ENCODE peak calls at places on chromosomes 5 and 9, in five cellular contexts. Z, Q, E, S and U are unnamed samples.

GRCh38 chr5:125700380-125700856 is 722.8 kb upstream of the GRAMD2B start:
- DNase-seq in Z (no peak), Q (no peak), E (no peak), S (no peak), U (peak)

GRCh38 chr5:41305056-41305455 is 91.7 kb upstream of the C6 start:
- DNase-seq in Z (no peak), Q (no peak), E (no peak), S (no peak), U (no peak)

GRCh38 chr9:110246214-110246613 is 10.1 kb downstream of the TXN start:
- DNase-seq in Z (no peak), Q (no peak), E (no peak), S (no peak), U (no peak)

GRCh38 chr5:9052421-9052820 is 493.5 kb downstream of the SEMA5A start:
- DNase-seq in Z (no peak), Q (no peak), E (no peak), S (no peak), U (no peak)

GRCh38 chr9:99576002-99576401 is 245.7 kb upstream of the NR4A3 start:
- DNase-seq in Z (no peak), Q (no peak), E (no peak), S (no peak), U (no peak)

GRCh38 chr5:116853992-116854391 is 279.4 kb upstream of the SEMA6A start:
- DNase-seq in Z (no peak), Q (no peak), E (no peak), S (no peak), U (no peak)

GRCh38 chr5:32076699-32077695 is 97.1 kb downstream of the GOLPH3 start:
- DNase-seq in Z (no peak), Q (no peak), E (peak), S (peak), U (peak)

GRCh38 chr9:114344692-114345091 is 15.0 kb downstream of the ORM2 start:
- DNase-seq in Z (no peak), Q (no peak), E (no peak), S (no peak), U (no peak)

GRCh38 chr5:134438641-134439621 is 27.2 kb upstream of the CDKN2AIPNL start:
- DNase-seq in Z (no peak), Q (peak), E (peak), S (peak), U (no peak)

DNA sequence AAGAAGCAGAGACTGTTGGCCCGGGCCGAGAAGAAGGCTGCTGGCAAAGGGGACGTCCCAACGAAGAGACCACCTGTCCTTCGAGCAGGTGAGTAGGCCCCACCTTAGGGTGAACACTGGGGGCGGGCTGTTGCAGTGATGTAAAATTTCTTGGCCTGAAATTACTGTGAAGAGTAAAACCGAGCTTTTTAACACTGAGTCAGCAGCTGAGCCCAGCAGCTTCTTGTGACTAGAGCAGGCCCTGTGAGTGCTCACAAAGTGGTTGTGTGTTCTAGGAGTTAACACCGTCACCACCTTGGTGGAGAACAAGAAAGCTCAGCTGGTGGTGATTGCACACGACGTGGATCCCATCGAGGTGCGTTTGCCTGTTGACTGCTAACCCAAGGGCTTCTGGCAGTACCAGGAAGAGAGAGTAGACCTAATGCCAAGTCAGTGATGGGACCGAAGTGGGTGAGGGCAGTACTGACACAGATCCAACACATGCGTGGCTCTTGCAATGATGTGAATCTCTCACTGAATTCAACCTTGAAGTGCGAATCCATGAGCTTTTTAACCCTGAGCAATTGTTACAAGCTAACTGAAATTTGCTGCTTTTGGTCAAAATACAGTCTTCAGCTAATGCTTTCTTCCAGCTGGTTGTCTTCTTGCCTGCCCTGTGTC is 2.1 kb downstream of the RPL7A start:
- DNase-seq in Z (no peak), Q (no peak), E (no peak), S (no peak), U (no peak)
- H3K4me3 ChIP-seq in Z (peak), Q (no peak), E (no peak), S (peak), U (no peak)

GRCh38 chr5:89293849-89294248 is 410.9 kb upstream of the MEF2C start:
- DNase-seq in Z (no peak), Q (no peak), E (no peak), S (no peak), U (no peak)
- H3K27ac ChIP-seq in Z (no peak), Q (no peak), E (no peak), S (no peak), U (no peak)

DNA sequence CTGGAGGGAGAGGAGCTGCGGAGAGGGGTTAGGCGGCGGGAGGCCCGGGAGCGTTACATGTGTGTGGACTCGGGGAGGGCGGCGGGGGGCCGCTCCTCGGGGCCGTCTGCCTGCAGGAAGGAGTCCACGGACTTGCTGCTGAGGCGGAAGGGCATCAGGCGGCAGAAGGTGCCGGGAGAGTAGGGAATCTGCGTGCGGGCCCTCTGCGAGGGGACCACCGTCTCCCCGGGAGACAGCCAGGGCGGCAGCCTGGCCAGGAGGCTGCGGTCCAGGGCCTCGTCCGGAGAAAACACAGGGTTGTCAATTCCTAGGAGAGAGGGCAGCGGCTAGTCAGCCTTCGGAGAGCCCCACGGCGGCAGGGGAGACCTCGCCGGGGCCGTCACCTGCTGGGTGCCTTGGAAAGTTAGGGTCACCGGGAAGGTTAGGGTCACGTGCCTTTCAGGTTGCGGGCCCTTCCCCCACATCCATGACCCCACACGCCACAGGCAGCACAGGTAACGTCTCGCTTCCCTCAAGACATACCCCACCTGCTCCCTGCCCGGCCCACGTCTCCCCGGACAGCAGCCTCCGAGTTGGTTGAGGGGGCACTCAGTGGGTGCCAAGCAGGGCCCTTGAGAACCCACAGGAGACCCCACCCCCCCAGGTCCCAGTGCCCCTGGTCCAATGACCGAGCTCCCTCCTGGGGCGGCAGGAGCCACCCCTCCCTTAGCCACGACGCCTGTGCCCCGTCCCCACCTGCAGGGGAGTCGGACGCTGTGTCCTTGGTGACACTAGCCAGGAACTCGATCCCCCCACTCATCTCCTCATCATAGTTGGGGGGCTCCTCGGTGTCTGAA is 32.1 kb downstream of the EXOC3 start:
- DNase-seq in Z (peak), Q (peak), E (peak), S (no peak), U (no peak)
- H3K4me3 ChIP-seq in Z (peak), Q (peak), E (peak), S (peak), U (no peak)

DNA sequence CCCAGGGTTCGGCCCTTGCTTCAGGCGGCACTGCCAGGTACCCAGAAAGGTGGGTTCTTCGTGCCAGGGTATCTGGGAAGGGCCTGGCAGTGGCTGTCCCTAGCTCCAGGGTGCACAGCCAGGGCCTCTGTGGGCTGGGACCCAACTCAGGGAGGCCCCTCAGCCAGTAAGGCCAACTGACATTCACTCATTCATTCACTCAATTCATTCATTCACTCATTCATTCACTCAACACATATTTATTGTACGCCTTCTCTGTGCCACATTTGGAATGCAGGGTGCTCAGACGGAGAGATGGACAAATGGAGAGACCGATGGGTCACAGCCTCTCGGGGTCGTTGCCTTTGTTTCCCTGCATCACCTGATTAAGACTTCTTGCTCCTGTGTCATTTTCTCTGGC is 154.9 kb downstream of the GAPVD1 start:
- DNase-seq in Z (no peak), Q (no peak), E (no peak), S (no peak), U (no peak)
- H3K27ac ChIP-seq in Z (no peak), Q (no peak), E (no peak), S (no peak), U (no peak)

GRCh38 chr9:97846347-97846746 is 6.7 kb upstream of the FOXE1 start:
- DNase-seq in Z (no peak), Q (no peak), E (no peak), S (no peak), U (no peak)

GRCh38 chr9:97847474-97848236 is 5.4 kb upstream of the FOXE1 start:
- DNase-seq in Z (no peak), Q (no peak), E (no peak), S (no peak), U (no peak)

GRCh38 chr9:97849980-97850379 is 3.0 kb upstream of the FOXE1 start:
- DNase-seq in Z (no peak), Q (no peak), E (no peak), S (no peak), U (no peak)

GRCh38 chr9:97848582-97849237 is 4.3 kb upstream of the FOXE1 start:
- DNase-seq in Z (no peak), Q (peak), E (peak), S (no peak), U (no peak)

DNA sequence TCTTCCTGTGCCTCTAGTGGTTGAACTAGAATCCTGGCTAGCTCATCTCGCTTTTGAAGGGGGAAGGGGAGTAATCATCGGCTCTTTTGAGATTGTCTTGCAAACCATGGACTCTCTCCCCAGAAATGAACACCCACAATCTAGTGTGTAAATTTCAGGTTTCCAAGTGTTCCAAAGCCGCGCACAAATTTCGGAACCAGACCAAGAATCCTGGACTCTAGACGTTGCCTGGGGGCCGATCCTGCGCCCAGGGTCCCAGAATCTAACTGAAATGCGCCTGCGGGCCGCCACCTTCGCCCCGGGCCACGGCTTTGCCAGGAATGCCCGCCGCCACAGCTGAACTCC is 4.8 kb upstream of the FOXE1 start:
- DNase-seq in Z (no peak), Q (no peak), E (no peak), S (no peak), U (no peak)
- H3K4me3 ChIP-seq in Z (peak), Q (peak), E (peak), S (no peak), U (no peak)

DNA sequence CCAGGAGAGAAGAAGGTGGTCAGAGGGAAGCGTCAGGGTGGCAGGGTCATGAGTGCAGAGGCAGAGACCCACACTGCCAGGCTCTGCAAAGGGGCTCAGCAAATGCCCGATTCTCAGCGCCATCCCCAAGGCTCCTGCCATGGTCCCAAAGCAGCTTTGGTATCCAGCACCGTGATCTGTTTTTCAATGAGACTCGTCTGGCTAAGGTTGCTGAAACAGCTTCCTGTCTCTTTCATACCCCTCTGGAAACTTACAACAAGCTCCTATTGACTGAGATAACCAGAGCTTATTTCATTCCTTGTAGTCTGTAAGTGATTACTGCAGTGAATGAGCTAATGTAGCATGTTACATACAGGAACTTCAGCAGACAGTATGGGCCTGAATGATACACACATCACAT is 568.6 kb upstream of the DAP start:
- DNase-seq in Z (no peak), Q (no peak), E (no peak), S (no peak), U (no peak)
- H3K27ac ChIP-seq in Z (peak), Q (no peak), E (no peak), S (no peak), U (no peak)

DNA sequence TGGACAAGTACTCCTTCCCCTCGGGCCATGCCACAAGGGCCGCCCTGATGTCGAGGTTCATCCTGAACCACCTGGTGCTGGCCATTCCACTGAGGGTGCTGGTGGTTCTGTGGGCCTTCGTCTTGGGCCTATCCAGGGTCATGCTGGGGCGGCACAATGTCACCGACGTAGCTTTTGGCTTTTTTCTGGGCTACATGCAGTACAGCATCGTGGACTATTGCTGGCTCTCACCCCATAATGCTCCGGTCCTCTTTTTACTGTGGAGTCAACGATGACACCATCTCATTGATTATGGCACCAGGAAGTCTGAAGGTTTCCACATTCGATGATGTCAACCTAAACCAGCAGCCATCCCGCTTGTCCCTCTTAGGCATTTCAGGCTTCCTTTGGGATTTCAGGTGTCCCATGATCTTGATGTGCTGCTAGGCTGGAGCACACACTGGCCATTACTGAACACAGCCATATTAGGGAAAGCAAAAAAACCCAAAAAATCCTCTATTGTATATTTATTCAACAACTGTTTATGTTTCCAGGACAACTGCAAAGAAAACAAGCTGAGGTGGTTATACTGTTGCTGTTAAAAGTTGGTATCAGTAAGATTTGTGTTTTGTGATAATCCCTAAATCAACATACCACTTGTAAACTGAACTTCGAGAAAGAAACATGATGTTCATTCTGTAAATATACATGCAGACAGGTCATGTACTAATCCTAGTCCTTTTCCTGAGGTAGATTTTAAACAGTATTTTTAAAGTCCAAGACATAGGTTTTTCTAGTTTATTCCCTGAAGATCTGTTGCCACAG is 1.1 kb downstream of the PLPP6 start:
- DNase-seq in Z (no peak), Q (no peak), E (no peak), S (peak), U (no peak)
- H3K4me3 ChIP-seq in Z (peak), Q (peak), E (peak), S (peak), U (no peak)